ENCODE peak calls at places on chromosomes 5 and 9, in four cellular contexts. One of them, this sample, is unnamed.

GRCh38 chr5:90233496-90233895 is 176.1 kb downstream of the CETN3 start:
- DNase-seq in upper lobe of right lung: no peak
- DNase-seq in ELR: no peak
- DNase-seq in activated CD4-positive, alpha-beta T cell treated with anti-CD3 and anti-CD28 coated beads for 36 hours: no peak
- DNase-seq in this sample: no peak

GRCh38 chr9:117491491-117491890 is 76.6 kb upstream of the ASTN2 start:
- DNase-seq in activated CD4-positive, alpha-beta T cell treated with anti-CD3 and anti-CD28 coated beads for 36 hours: no peak
- DNase-seq in upper lobe of right lung: no peak
- DNase-seq in ELR: no peak
- DNase-seq in this sample: no peak

GRCh38 chr9:70218767-70219166 is 40.0 kb upstream of the SMC5 start:
- DNase-seq in upper lobe of right lung: no peak
- DNase-seq in activated CD4-positive, alpha-beta T cell treated with anti-CD3 and anti-CD28 coated beads for 36 hours: no peak
- DNase-seq in ELR: peak; percentile 47
- DNase-seq in this sample: no peak

GRCh38 chr9:69996947-69997346 is 46.7 kb upstream of the MAMDC2 start:
- DNase-seq in activated CD4-positive, alpha-beta T cell treated with anti-CD3 and anti-CD28 coated beads for 36 hours: no peak
- DNase-seq in ELR: no peak
- DNase-seq in upper lobe of right lung: no peak
- DNase-seq in this sample: no peak

GRCh38 chr5:66739923-66740322 is 143.7 kb downstream of the MAST4 start:
- DNase-seq in activated CD4-positive, alpha-beta T cell treated with anti-CD3 and anti-CD28 coated beads for 36 hours: no peak
- DNase-seq in upper lobe of right lung: no peak
- DNase-seq in ELR: no peak
- DNase-seq in this sample: no peak

GRCh38 chr5:127830157-127830556 is 127.0 kb downstream of the CCDC192 start:
- DNase-seq in upper lobe of right lung: no peak
- DNase-seq in activated CD4-positive, alpha-beta T cell treated with anti-CD3 and anti-CD28 coated beads for 36 hours: no peak
- DNase-seq in ELR: no peak
- DNase-seq in this sample: no peak

GRCh38 chr5:65730910-65731309 is 8.9 kb downstream of the NLN start:
- DNase-seq in ELR: no peak
- DNase-seq in activated CD4-positive, alpha-beta T cell treated with anti-CD3 and anti-CD28 coated beads for 36 hours: no peak
- DNase-seq in upper lobe of right lung: no peak
- DNase-seq in this sample: no peak

GRCh38 chr9:19577411-19577810 is 168.6 kb downstream of the ACER2 start:
- DNase-seq in activated CD4-positive, alpha-beta T cell treated with anti-CD3 and anti-CD28 coated beads for 36 hours: no peak
- DNase-seq in ELR: no peak
- DNase-seq in upper lobe of right lung: no peak
- DNase-seq in this sample: no peak

GRCh38 chr5:131426011-131426410 is 162.2 kb downstream of the CDC42SE2 start:
- DNase-seq in ELR: no peak
- DNase-seq in activated CD4-positive, alpha-beta T cell treated with anti-CD3 and anti-CD28 coated beads for 36 hours: no peak
- DNase-seq in upper lobe of right lung: no peak
- DNase-seq in this sample: no peak

GRCh38 chr5:15620501-15620900 is 120.5 kb downstream of the FBXL7 start:
- DNase-seq in upper lobe of right lung: no peak
- DNase-seq in activated CD4-positive, alpha-beta T cell treated with anti-CD3 and anti-CD28 coated beads for 36 hours: no peak
- DNase-seq in ELR: peak; percentile 59
- DNase-seq in this sample: no peak

GRCh38 chr5:178288373-178289368 is 56.1 kb upstream of the PHYKPL start:
- DNase-seq in upper lobe of right lung: no peak
- DNase-seq in ELR: no peak
- DNase-seq in activated CD4-positive, alpha-beta T cell treated with anti-CD3 and anti-CD28 coated beads for 36 hours: no peak
- DNase-seq in this sample: no peak

GRCh38 chr9:130106860-130107848 is 53.4 kb downstream of the GPR107 start:
- DNase-seq in activated CD4-positive, alpha-beta T cell treated with anti-CD3 and anti-CD28 coated beads for 36 hours: peak; percentile 92
- DNase-seq in upper lobe of right lung: peak; percentile 80
- DNase-seq in ELR: peak; percentile 84
- DNase-seq in this sample: peak; percentile 86

GRCh38 chr9:120531683-120532300 is 48.2 kb downstream of the CDK5RAP2 start:
- DNase-seq in upper lobe of right lung: no peak
- DNase-seq in activated CD4-positive, alpha-beta T cell treated with anti-CD3 and anti-CD28 coated beads for 36 hours: peak; percentile 10
- DNase-seq in ELR: peak; percentile 47
- DNase-seq in this sample: no peak

GRCh38 chr9:121294866-121295661 is 27.1 kb downstream of the GSN start:
- DNase-seq in activated CD4-positive, alpha-beta T cell treated with anti-CD3 and anti-CD28 coated beads for 36 hours: no peak
- DNase-seq in upper lobe of right lung: no peak
- DNase-seq in ELR: no peak
- DNase-seq in this sample: no peak